ENCODE peak calls at places on chromosome 22, in nine cellular contexts. R, V, Y, J, K, N, S, O and T are unnamed samples.

GRCh38 chr22:41301085-41302015 is at the start of gene ZC3H7B:
- DNase-seq in O (peak), R (peak), K (peak), N (peak), J (peak), Y (peak), S (peak), V (no peak), T (peak)

GRCh38 chr22:19169002-19169946 is 9.3 kb downstream of the SLC25A1 start:
- DNase-seq in O (no peak), R (peak), J (no peak), Y (no peak), N (no peak), V (no peak), S (no peak), K (no peak), T (no peak)

GRCh38 chr22:32905400-32905799 is 103.9 kb downstream of the TIMP3 start:
- DNase-seq in K (no peak), R (no peak), O (no peak), N (no peak), J (no peak), S (no peak), Y (no peak), V (no peak), T (no peak)

GRCh38 chr22:25449781-25450317 is 114.6 kb upstream of the GRK3 start:
- DNase-seq in K (no peak), Y (no peak), O (no peak), V (no peak), R (no peak), J (no peak), S (no peak), N (no peak), T (no peak)

GRCh38 chr22:36221799-36222751 is 17.3 kb downstream of the APOL2 start:
- DNase-seq in V (no peak), R (peak), J (no peak), Y (no peak), O (peak), K (peak), N (peak), S (no peak), T (peak)

GRCh38 chr22:43136255-43136654 is 6.9 kb downstream of the MCAT start:
- DNase-seq in N (peak), S (peak), J (no peak), O (peak), R (peak), V (no peak), K (no peak), Y (no peak), T (peak)

GRCh38 chr22:24155597-24156145 is 25.6 kb upstream of the SUSD2 start:
- DNase-seq in J (peak), O (peak), S (peak), K (peak), N (no peak), R (peak), V (no peak), Y (no peak), T (peak)

GRCh38 chr22:39520874-39521857 is 804 bp downstream of the ATF4 start:
- DNase-seq in Y (peak), S (peak), R (peak), V (no peak), K (peak), O (peak), N (no peak), J (peak), T (peak)

GRCh38 chr22:48448821-48449220 is 1378.9 kb downstream of the BRD1 start:
- DNase-seq in Y (no peak), S (no peak), V (no peak), K (no peak), N (no peak), R (no peak), O (no peak), J (no peak), T (no peak)

GRCh38 chr22:25053153-25053805 is 100.8 kb downstream of the KIAA1671 start:
- DNase-seq in V (no peak), S (peak), N (no peak), Y (no peak), R (no peak), O (no peak), J (no peak), K (no peak), T (no peak)

GRCh38 chr22:46142548-46143490 is 7.5 kb upstream of the PPARA start:
- DNase-seq in J (no peak), O (no peak), V (no peak), N (no peak), S (no peak), Y (no peak), R (no peak), K (no peak), T (no peak)

GRCh38 chr22:45887202-45888131 is 89.5 kb downstream of the WNT7B start:
- DNase-seq in J (no peak), R (no peak), Y (no peak), O (no peak), S (no peak), N (no peak), V (no peak), K (no peak), T (peak)

GRCh38 chr22:30889268-30889995 is 79.1 kb downstream of the MORC2 start:
- DNase-seq in J (no peak), V (no peak), S (no peak), Y (no peak), R (no peak), N (no peak), O (no peak), K (no peak), T (no peak)

GRCh38 chr22:48714231-48714630 is 1113.4 kb downstream of the BRD1 start:
- DNase-seq in K (no peak), S (no peak), R (no peak), J (no peak), Y (no peak), V (no peak), O (no peak), N (no peak), T (no peak)

GRCh38 chr22:50530857-50531545 is 1.2 kb upstream of the TYMP start:
- DNase-seq in N (peak), K (no peak), R (peak), O (peak), V (no peak), J (peak), S (peak), Y (peak), T (peak)

GRCh38 chr22:37805878-37806277 is 1.9 kb upstream of the GCAT start:
- DNase-seq in S (no peak), O (no peak), N (no peak), R (no peak), V (no peak), Y (no peak), J (no peak), K (no peak), T (no peak)

GRCh38 chr22:43550024-43550620 is 138.3 kb downstream of the MPPED1 start:
- DNase-seq in R (no peak), V (no peak), N (no peak), J (no peak), O (no peak), Y (no peak), S (no peak), K (no peak), T (no peak)

GRCh38 chr22:27714076-27714475 is 87.5 kb downstream of the MN1 start:
- DNase-seq in J (no peak), S (no peak), Y (no peak), K (no peak), R (no peak), N (no peak), V (no peak), O (no peak), T (no peak)

GRCh38 chr22:31090217-31091085 is 9.3 kb downstream of the SMTN start:
- DNase-seq in V (no peak), Y (no peak), N (no peak), J (no peak), O (no peak), K (no peak), S (no peak), R (no peak), T (no peak)

GRCh38 chr22:50074056-50074455 is 11.2 kb downstream of the MLC1 start:
- DNase-seq in S (no peak), R (no peak), K (no peak), N (no peak), O (no peak), Y (no peak), J (no peak), V (no peak), T (no peak)

GRCh38 chr22:29704528-29705285 is 15.1 kb upstream of the CABP7 start:
- DNase-seq in R (peak), Y (no peak), V (no peak), N (no peak), J (peak), K (peak), O (no peak), S (peak), T (peak)

GRCh38 chr22:46293591-46294260 is 2.9 kb upstream of the GTSE1 start:
- DNase-seq in N (no peak), Y (no peak), O (no peak), S (peak), R (peak), J (peak), V (no peak), K (no peak), T (no peak)

GRCh38 chr22:43537019-43537585 is 125.3 kb downstream of the MPPED1 start:
- DNase-seq in Y (no peak), O (peak), S (no peak), K (no peak), R (no peak), N (no peak), J (no peak), V (no peak), T (no peak)

GRCh38 chr22:37467556-37467955 is 18.6 kb downstream of the MFNG start:
- DNase-seq in J (no peak), R (no peak), K (no peak), Y (no peak), V (no peak), O (no peak), S (no peak), N (no peak), T (no peak)

GRCh38 chr22:18028817-18029527 is 4.6 kb upstream of the MICAL3 start:
- DNase-seq in K (no peak), S (no peak), V (no peak), R (no peak), J (no peak), O (no peak), N (no peak), Y (no peak), T (no peak)

GRCh38 chr22:27990879-27991278 is 71.8 kb upstream of the PITPNB start:
- DNase-seq in S (no peak), N (no peak), V (no peak), R (no peak), O (peak), Y (no peak), K (no peak), J (no peak), T (peak)

GRCh38 chr22:31625661-31626426 is 36.2 kb downstream of the PISD start:
- DNase-seq in K (no peak), V (no peak), R (no peak), J (peak), N (no peak), O (no peak), S (no peak), Y (no peak), T (no peak)

GRCh38 chr22:39374191-39374590 is 24.4 kb downstream of the SYNGR1 start:
- DNase-seq in K (no peak), S (no peak), N (no peak), O (no peak), J (no peak), R (no peak), Y (no peak), V (no peak), T (no peak)